ENCODE peak calls at places on chromosomes 5 and 9, in six cellular contexts. C, K, R, W, Z and D are unnamed samples.

GRCh38 chr9:129773262-129774048 is 20.6 kb upstream of the PTGES start:
- DNase-seq in C (peak), K (no peak), R (peak), W (peak), Z (peak), D (no peak)

GRCh38 chr9:25716220-25716872 is 38.1 kb upstream of the TUSC1 start:
- DNase-seq in C (no peak), K (peak), R (no peak), W (peak), Z (peak), D (peak)

GRCh38 chr5:155546075-155546474 is 532.5 kb downstream of the KIF4B start:
- DNase-seq in C (no peak), K (no peak), R (no peak), W (no peak), Z (no peak), D (no peak)

GRCh38 chr5:103402861-103403260 is 144.3 kb downstream of the MACIR start:
- DNase-seq in C (no peak), K (no peak), R (no peak), W (no peak), Z (no peak), D (no peak)

GRCh38 chr9:1994180-1994579 is 21.0 kb upstream of the SMARCA2 start:
- DNase-seq in C (peak), K (no peak), R (no peak), W (peak), Z (no peak), D (no peak)

GRCh38 chr5:135051872-135052271 is 17.8 kb upstream of the PITX1 start:
- DNase-seq in C (no peak), K (no peak), R (no peak), W (no peak), Z (no peak), D (no peak)

GRCh38 chr9:87872079-87872624 is 10.5 kb upstream of the SPATA31E1 start:
- DNase-seq in C (no peak), K (peak), R (peak), W (peak), Z (peak), D (no peak)

GRCh38 chr9:87667164-87667738 is 58.7 kb upstream of the CTSL start:
- DNase-seq in C (peak), K (no peak), R (no peak), W (peak), Z (no peak), D (peak)

GRCh38 chr5:176737001-176737745 is 73.2 kb upstream of the UNC5A start:
- DNase-seq in C (no peak), K (no peak), R (peak), W (no peak), Z (peak), D (no peak)

GRCh38 chr5:132981288-132981687 is 17.9 kb upstream of the AFF4 start:
- DNase-seq in C (no peak), K (no peak), R (no peak), W (no peak), Z (no peak), D (no peak)

GRCh38 chr9:18473551-18474279 is at the start of gene ADAMTSL1:
- DNase-seq in C (no peak), K (peak), R (no peak), W (peak), Z (no peak), D (peak)

GRCh38 chr5:38672059-38672791 is 115.8 kb upstream of the LIFR start:
- DNase-seq in C (no peak), K (no peak), R (no peak), W (peak), Z (no peak), D (no peak)

GRCh38 chr5:9456435-9457042 is 89.3 kb downstream of the SEMA5A start:
- DNase-seq in C (no peak), K (no peak), R (no peak), W (peak), Z (no peak), D (no peak)

GRCh38 chr9:91416086-91416712 is 7.4 kb downstream of the NFIL3 start:
- DNase-seq in C (no peak), K (peak), R (no peak), W (peak), Z (no peak), D (no peak)

GRCh38 chr5:27267209-27267824 is 228.9 kb upstream of the CDH9 start:
- DNase-seq in C (no peak), K (no peak), R (no peak), W (no peak), Z (no peak), D (no peak)

GRCh38 chr5:72695659-72696058 is 120.8 kb upstream of the TNPO1 start:
- DNase-seq in C (no peak), K (no peak), R (no peak), W (no peak), Z (no peak), D (no peak)

GRCh38 chr5:66848749-66849641 is 252.8 kb downstream of the MAST4 start:
- DNase-seq in C (no peak), K (no peak), R (no peak), W (peak), Z (no peak), D (no peak)

GRCh38 chr9:133683494-133684460 is 47.6 kb downstream of the DBH start:
- DNase-seq in C (no peak), K (peak), R (no peak), W (peak), Z (peak), D (no peak)

GRCh38 chr9:81717747-81718077 is 28.4 kb upstream of the TLE1 start:
- DNase-seq in C (no peak), K (no peak), R (no peak), W (no peak), Z (no peak), D (no peak)

GRCh38 chr5:10244357-10244944 is 5.2 kb downstream of the ATPSCKMT start:
- DNase-seq in C (no peak), K (no peak), R (no peak), W (no peak), Z (no peak), D (no peak)

GRCh38 chr5:111668713-111669112 is 88.3 kb downstream of the NREP start:
- DNase-seq in C (no peak), K (no peak), R (no peak), W (peak), Z (no peak), D (no peak)

GRCh38 chr5:115450741-115451140 is 93.8 kb downstream of the FEM1C start:
- DNase-seq in C (no peak), K (no peak), R (no peak), W (peak), Z (no peak), D (no peak)

GRCh38 chr5:53469946-53470687 is 10.3 kb upstream of the FST start:
- DNase-seq in C (peak), K (no peak), R (no peak), W (no peak), Z (no peak), D (no peak)

GRCh38 chr9:81848472-81848871 is 79.8 kb upstream of the SPATA31D4 start:
- DNase-seq in C (no peak), K (no peak), R (no peak), W (peak), Z (no peak), D (no peak)

GRCh38 chr5:124902097-124902821 is 155.8 kb upstream of the ZNF608 start:
- DNase-seq in C (peak), K (no peak), R (no peak), W (peak), Z (no peak), D (no peak)

GRCh38 chr5:57037355-57037754 is 85.4 kb upstream of the MIER3 start:
- DNase-seq in C (peak), K (peak), R (no peak), W (no peak), Z (no peak), D (no peak)

GRCh38 chr5:178589180-178590140 is 733 bp downstream of the COL23A1 start:
- DNase-seq in C (peak), K (peak), R (no peak), W (no peak), Z (peak), D (peak)

GRCh38 chr9:30476826-30477225 is 1907.6 kb upstream of the ACO1 start:
- DNase-seq in C (no peak), K (no peak), R (no peak), W (no peak), Z (no peak), D (no peak)

GRCh38 chr9:34272146-34272545 is 56.9 kb downstream of the KIF24 start:
- DNase-seq in C (no peak), K (no peak), R (no peak), W (peak), Z (no peak), D (no peak)

GRCh38 chr5:103638979-103639378 is 76.4 kb upstream of the NUDT12 start:
- DNase-seq in C (no peak), K (no peak), R (no peak), W (no peak), Z (no peak), D (no peak)

GRCh38 chr9:71233646-71234045 is 112.2 kb upstream of the TRPM3 start:
- DNase-seq in C (no peak), K (no peak), R (no peak), W (no peak), Z (no peak), D (no peak)

GRCh38 chr9:22119537-22120167 is 110.5 kb upstream of the CDKN2B start:
- DNase-seq in C (no peak), K (no peak), R (no peak), W (peak), Z (no peak), D (no peak)

GRCh38 chr9:36987891-36988290 is 46.2 kb downstream of the PAX5 start:
- DNase-seq in C (no peak), K (no peak), R (peak), W (peak), Z (no peak), D (no peak)

GRCh38 chr5:5009240-5009639 is 130.9 kb upstream of the ADAMTS16 start:
- DNase-seq in C (no peak), K (no peak), R (no peak), W (peak), Z (no peak), D (no peak)

GRCh38 chr5:173817561-173817960 is 70.6 kb upstream of the CPEB4 start:
- DNase-seq in C (peak), K (no peak), R (no peak), W (no peak), Z (no peak), D (no peak)

GRCh38 chr5:16784843-16785791 is 151.0 kb downstream of the MYO10 start:
- DNase-seq in C (no peak), K (no peak), R (no peak), W (no peak), Z (no peak), D (no peak)

GRCh38 chr9:1941989-1942388 is 73.2 kb upstream of the SMARCA2 start:
- DNase-seq in C (no peak), K (no peak), R (no peak), W (peak), Z (no peak), D (no peak)

GRCh38 chr5:133977858-133978257 is 9.4 kb upstream of the C5orf15 start:
- DNase-seq in C (no peak), K (no peak), R (no peak), W (peak), Z (no peak), D (no peak)

GRCh38 chr5:147391781-147392180 is 118.1 kb downstream of the DPYSL3 start:
- DNase-seq in C (peak), K (peak), R (peak), W (peak), Z (no peak), D (peak)
- TF ChIP-seq CTCF in C (peak), K (peak), R (peak), W (peak), Z (no peak), D (peak)

DNA sequence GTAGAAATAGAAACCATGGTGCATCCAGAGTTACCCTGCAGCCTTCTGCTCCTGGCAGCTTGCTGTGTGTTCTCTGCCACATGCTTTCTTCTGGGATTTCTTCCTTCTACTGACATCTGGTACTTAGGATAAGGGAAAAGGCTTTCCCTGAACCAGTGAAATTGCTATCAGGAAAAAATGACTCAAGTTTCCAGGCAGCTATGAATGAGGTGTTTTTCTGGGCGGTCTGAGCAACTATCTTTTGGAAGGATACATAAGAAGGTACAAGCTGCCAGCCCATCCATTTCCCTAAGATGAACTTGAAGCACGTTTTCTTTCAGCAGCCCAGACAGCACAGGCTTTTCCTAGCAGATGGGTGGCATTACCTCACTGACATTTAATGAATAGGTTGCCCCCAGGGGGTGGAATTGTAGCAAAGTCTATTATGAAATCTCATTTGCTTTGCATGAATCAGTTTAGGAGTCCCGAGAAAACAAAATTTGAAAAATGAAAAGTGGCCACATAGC is 108.7 kb downstream of the C9orf152 start:
- DNase-seq in C (peak), K (peak), R (no peak), W (peak), Z (no peak), D (no peak)
- TF ChIP-seq CTCF in C (no peak), K (no peak), R (no peak), W (no peak), Z (no peak), D (no peak)

DNA sequence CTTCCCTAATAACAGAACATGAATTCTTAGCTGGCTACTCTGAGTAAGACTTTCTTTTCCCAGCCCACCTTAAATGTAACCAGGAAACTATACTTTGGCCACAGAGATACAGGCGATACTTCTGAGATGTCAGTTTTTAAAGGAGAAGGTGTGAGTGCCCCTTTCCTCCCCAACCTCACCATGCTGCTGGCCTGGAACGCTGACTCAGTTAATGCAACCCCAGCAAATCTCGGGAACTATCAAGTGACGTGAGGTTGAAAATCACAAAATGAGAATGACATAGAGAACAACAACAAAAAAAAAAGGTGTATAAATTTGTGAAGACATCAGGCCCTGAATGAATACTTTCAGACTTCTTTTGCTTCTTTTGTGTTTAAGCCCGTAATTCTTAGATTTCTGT is 13.7 kb downstream of the ZNF484 start:
- DNase-seq in C (no peak), K (no peak), R (no peak), W (no peak), Z (no peak), D (no peak)
- TF ChIP-seq CTCF in C (no peak), K (no peak), R (no peak), W (no peak), Z (no peak), D (no peak)

GRCh38 chr9:79763861-79764260 is 192.1 kb downstream of the TLE4 start:
- DNase-seq in C (no peak), K (no peak), R (no peak), W (peak), Z (no peak), D (no peak)

GRCh38 chr9:79756414-79756813 is 184.6 kb downstream of the TLE4 start:
- DNase-seq in C (no peak), K (no peak), R (no peak), W (no peak), Z (no peak), D (no peak)

GRCh38 chr9:79757074-79757473 is 185.3 kb downstream of the TLE4 start:
- DNase-seq in C (no peak), K (no peak), R (no peak), W (no peak), Z (no peak), D (no peak)

GRCh38 chr9:79759460-79759859 is 187.7 kb downstream of the TLE4 start:
- DNase-seq in C (no peak), K (no peak), R (no peak), W (no peak), Z (no peak), D (no peak)

DNA sequence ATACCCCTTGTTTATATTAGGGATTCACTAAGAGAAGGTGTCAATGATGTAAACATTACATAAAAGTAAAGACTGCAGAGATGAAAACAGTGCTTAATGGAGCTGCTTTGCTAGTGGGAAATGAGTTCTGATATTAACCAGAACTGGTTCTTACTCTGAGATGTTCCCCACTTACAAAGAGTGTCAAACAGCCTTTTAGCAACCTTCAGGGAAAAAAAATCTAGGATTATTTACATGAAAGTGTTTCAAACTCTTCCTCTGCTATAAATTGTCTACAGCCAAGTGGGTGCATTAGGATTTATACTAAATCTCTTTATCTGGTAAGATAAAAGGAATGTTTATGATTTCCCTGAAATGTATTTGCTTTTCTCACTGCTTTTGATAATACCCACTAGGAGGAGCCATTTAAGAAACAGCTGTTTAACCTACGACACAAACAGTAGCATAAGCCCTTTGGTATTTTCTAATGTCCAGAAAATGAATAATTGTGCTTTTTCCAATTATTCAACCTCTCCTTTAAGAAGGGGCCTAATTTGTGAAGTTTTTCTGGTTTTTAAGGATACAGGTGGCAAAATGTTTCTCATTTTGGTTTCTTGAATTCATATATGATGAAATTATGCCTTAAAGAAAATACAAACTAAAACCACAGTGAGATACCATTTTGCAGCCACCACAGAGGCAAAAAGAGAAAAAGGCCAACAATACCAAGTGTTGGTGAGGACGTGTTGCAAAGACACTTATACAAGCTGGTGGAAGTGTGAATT is 186.3 kb downstream of the TLE4 start:
- DNase-seq in C (peak), K (no peak), R (no peak), W (peak), Z (no peak), D (no peak)
- TF ChIP-seq CTCF in C (no peak), K (peak), R (peak), W (peak), Z (no peak), D (no peak)

GRCh38 chr9:97993000-97993399 is 9.9 kb downstream of the ANP32B start:
- DNase-seq in C (peak), K (no peak), R (no peak), W (no peak), Z (no peak), D (no peak)

GRCh38 chr9:97987490-97987889 is 4.3 kb downstream of the ANP32B start:
- DNase-seq in C (peak), K (no peak), R (no peak), W (no peak), Z (no peak), D (no peak)

GRCh38 chr9:97991818-97992217 is 8.7 kb downstream of the ANP32B start:
- DNase-seq in C (no peak), K (no peak), R (no peak), W (no peak), Z (no peak), D (no peak)

GRCh38 chr9:97992219-97992618 is 9.1 kb downstream of the ANP32B start:
- DNase-seq in C (no peak), K (no peak), R (no peak), W (no peak), Z (no peak), D (no peak)

DNA sequence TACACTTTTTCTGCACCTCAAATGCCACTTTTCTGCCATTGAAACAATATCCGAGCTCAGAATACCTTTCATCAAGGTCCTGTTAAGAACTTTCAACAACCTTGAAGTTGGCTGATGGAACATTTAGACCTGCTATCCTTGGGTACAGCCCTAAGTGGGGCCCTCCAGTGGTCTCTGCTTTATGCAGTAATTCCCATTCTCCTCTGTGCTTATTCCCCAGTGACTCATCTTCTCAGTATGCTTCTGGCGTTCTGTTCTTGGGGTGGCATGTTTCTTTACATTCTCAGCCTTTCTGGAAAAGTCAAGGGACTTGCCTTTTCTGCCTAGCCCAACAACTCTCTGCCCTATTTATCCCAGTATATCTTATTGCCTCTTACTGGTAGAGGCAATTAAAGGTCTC is 7.1 kb downstream of the ANP32B start:
- DNase-seq in C (peak), K (no peak), R (no peak), W (peak), Z (no peak), D (no peak)
- TF ChIP-seq CTCF in C (no peak), K (no peak), R (no peak), W (peak), Z (no peak), D (no peak)

GRCh38 chr5:181044093-181044599 is 4.1 kb downstream of the BTNL9 start:
- DNase-seq in C (no peak), K (no peak), R (no peak), W (no peak), Z (peak), D (no peak)

GRCh38 chr5:181042722-181043121 is 2.7 kb downstream of the BTNL9 start:
- DNase-seq in C (no peak), K (no peak), R (no peak), W (no peak), Z (peak), D (no peak)

GRCh38 chr5:181044662-181045305 is 4.7 kb downstream of the BTNL9 start:
- DNase-seq in C (peak), K (no peak), R (no peak), W (peak), Z (peak), D (no peak)

GRCh38 chr5:181042036-181042435 is 2.0 kb downstream of the BTNL9 start:
- DNase-seq in C (no peak), K (no peak), R (no peak), W (no peak), Z (peak), D (no peak)

GRCh38 chr5:181043285-181044092 is 3.4 kb downstream of the BTNL9 start:
- DNase-seq in C (no peak), K (no peak), R (no peak), W (no peak), Z (peak), D (no peak)
- TF ChIP-seq CTCF in C (peak), K (no peak), R (no peak), W (peak), Z (no peak), D (no peak)

DNA sequence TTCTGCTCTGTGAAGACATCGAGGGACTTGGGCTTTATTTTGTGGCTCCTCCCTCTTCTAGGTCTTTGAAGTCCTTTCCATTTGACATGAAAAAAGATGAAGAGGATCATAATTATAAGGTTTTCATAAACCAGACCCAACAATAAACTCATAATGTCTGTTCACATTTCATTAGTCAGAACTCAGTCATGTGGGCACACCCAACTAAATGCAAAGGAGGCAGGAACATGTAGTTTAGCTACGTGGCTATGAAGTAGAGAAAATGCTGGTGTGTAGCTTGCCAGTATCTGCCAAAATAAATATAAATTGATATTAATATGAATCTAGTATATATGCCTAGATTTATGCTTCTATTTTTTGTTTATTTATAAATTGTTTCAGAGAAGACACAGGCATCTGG is 394.0 kb upstream of the C9orf72 start:
- DNase-seq in C (no peak), K (no peak), R (no peak), W (no peak), Z (no peak), D (no peak)
- TF ChIP-seq CTCF in C (no peak), K (no peak), R (no peak), W (no peak), Z (no peak), D (no peak)